ENCODE peak calls at places on chromosomes 4 and X, in nine cellular contexts. O, Z, U, B, T, V, G, W and K are unnamed samples.

GRCh38 chr4:176778491-176778890 is 14.2 kb downstream of the VEGFC start:
- DNase-seq in W (no peak), G (no peak), Z (no peak), T (no peak), O (peak; percentile 85), U (no peak), B (no peak), V (no peak), K (peak; percentile 74)

GRCh38 chr4:83109480-83110221 is 4.9 kb downstream of the PLAC8 start:
- DNase-seq in U (peak; percentile 71), G (peak; percentile 66), Z (peak; percentile 66), V (peak; percentile 91), W (no peak), O (peak; percentile 34), T (no peak), B (peak; percentile 34), K (peak; percentile 89)

GRCh38 chr4:29734785-29735184 is 985.4 kb upstream of the PCDH7 start:
- DNase-seq in T (no peak), W (no peak), G (no peak), O (no peak), Z (no peak), U (no peak), B (no peak), V (no peak), K (no peak)

GRCh38 chrX:124211312-124211942 is 121.0 kb upstream of the TEX13D start:
- DNase-seq in O (no peak), U (peak; percentile 37), T (peak; percentile 8), Z (no peak), G (no peak), B (peak; percentile 54), V (no peak), W (no peak), K (no peak)

GRCh38 chr4:7788687-7789425 is 150.8 kb downstream of the AFAP1 start:
- DNase-seq in Z (peak; percentile 80), T (no peak), V (peak; percentile 51), O (no peak), B (no peak), G (peak; percentile 71), U (no peak), W (no peak), K (no peak)

GRCh38 chr4:83115656-83116285 is 1.2 kb upstream of the PLAC8 start:
- DNase-seq in T (no peak), O (no peak), G (no peak), B (no peak), V (no peak), Z (no peak), U (no peak), W (no peak), K (no peak)

GRCh38 chr4:2862528-2862927 is 18.9 kb downstream of the ADD1 start:
- DNase-seq in V (no peak), B (no peak), T (peak; percentile 15), U (peak; percentile 66), G (no peak), W (no peak), Z (no peak), O (peak; percentile 60), K (peak; percentile 83)

GRCh38 chr4:140609548-140610425 is 41.0 kb upstream of the UCP1 start:
- DNase-seq in Z (no peak), U (peak; percentile 59), V (no peak), G (no peak), B (peak; percentile 34), W (no peak), O (peak; percentile 36), T (peak; percentile 41), K (peak; percentile 77)

GRCh38 chrX:153816821-153817220 is 13.5 kb downstream of the PDZD4 start:
- DNase-seq in Z (no peak), U (no peak), T (no peak), G (no peak), O (no peak), B (peak; percentile 11), W (no peak), V (peak; percentile 75), K (peak; percentile 84)

GRCh38 chr4:23775694-23776093 is 114.2 kb downstream of the PPARGC1A start:
- DNase-seq in T (no peak), Z (no peak), G (no peak), O (no peak), B (no peak), U (peak; percentile 20), W (no peak), V (no peak), K (peak; percentile 38)

GRCh38 chr4:173293663-173294062 is 40.5 kb downstream of the HMGB2 start:
- DNase-seq in O (no peak), Z (no peak), W (no peak), T (no peak), V (no peak), G (no peak), B (no peak), U (no peak), K (no peak)

GRCh38 chrX:37905436-37906147 is 58.2 kb upstream of the DYNLT3 start:
- DNase-seq in Z (no peak), G (peak; percentile 30), W (no peak), O (peak; percentile 75), V (no peak), B (no peak), T (no peak), U (peak; percentile 63), K (no peak)

GRCh38 chr4:17511041-17511949 is 595 bp downstream of the QDPR start:
- DNase-seq in B (peak; percentile 3), O (peak; percentile 45), W (peak; percentile 60), U (peak; percentile 64), G (peak; percentile 58), T (peak; percentile 15), V (peak; percentile 89), Z (peak; percentile 82), K (peak; percentile 81)

GRCh38 chrX:78333521-78333920 is 6.1 kb upstream of the CYSLTR1 start:
- DNase-seq in B (peak; percentile 29), G (no peak), O (no peak), T (no peak), V (no peak), U (no peak), Z (no peak), W (no peak), K (no peak)

GRCh38 chr4:19382993-19383392 is 868.7 kb upstream of the SLIT2 start:
- DNase-seq in V (no peak), T (no peak), G (no peak), B (no peak), Z (no peak), W (no peak), U (no peak), O (peak; percentile 49), K (no peak)

GRCh38 chrX:48958635-48959094 is 1.3 kb upstream of the OTUD5 start:
- DNase-seq in Z (no peak), T (no peak), W (peak; percentile 52), G (no peak), U (peak; percentile 65), B (no peak), O (peak; percentile 61), V (peak; percentile 83), K (no peak)

GRCh38 chr4:92334716-92335350 is 31.1 kb downstream of the GRID2 start:
- DNase-seq in T (no peak), O (peak; percentile 69), G (no peak), W (no peak), V (no peak), B (no peak), Z (no peak), U (peak; percentile 25), K (no peak)

GRCh38 chr4:128283071-128283470 is 4.5 kb downstream of the PGRMC2 start:
- DNase-seq in T (no peak), V (no peak), G (no peak), Z (no peak), W (no peak), O (no peak), B (no peak), U (no peak), K (no peak)
- H3K36me3 ChIP-seq in T (no peaks in the 10 kb centered on the region), V (peaks cover 4% of the 10 kb centered on the region), G (no peaks in the 10 kb centered on the region), Z (no peaks in the 10 kb centered on the region), W (no peaks in the 10 kb centered on the region), O (no peaks in the 10 kb centered on the region), B (no peaks in the 10 kb centered on the region), U (no peaks in the 10 kb centered on the region), K (peaks cover 9% of the 10 kb centered on the region)

DNA sequence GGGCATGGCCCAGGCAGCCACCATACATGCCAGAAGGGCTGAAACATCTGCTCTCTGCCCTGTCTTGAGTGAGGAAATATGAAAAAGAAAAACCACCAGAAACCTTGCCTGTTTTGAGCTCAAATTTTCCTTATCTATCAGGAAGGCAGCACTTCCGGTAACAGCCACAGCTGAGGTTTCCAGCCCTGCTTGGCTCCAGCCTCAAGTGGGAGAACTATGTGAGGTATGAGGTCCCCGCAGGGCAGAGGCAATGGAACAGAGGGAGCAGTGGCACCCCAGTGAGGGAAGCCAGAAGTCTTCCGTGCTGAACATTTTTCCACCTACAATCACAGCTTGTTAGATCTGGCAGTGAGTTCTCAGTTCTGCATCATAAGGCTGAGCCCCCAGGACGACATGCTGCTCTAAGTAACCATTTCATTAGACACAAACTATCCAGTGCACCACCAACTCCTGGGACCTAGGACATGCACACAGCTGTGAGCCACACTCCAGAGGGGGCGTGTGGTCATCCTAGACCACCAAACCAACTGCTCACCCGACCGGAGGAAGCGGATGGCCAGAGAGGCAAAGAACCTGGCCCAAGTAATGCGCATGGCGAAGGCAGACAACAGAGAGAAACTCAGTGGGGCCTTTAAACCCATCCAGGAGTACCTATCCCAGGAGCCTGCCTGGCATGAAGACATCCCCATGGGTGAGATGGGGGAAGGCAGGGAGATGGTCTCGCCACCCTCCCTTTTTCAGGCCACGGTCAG is 22.6 kb downstream of the WDR1 start:
- DNase-seq in Z (peak; percentile 71), O (peak; percentile 98), T (no peak), U (peak; percentile 71), B (no peak), G (no peak), V (no peak), W (no peak), K (peak; percentile 97)
- H3K36me3 ChIP-seq in Z (peaks cover 93% of the 10 kb centered on the region), O (peaks cover 59% of the 10 kb centered on the region), T (peaks cover 82% of the 10 kb centered on the region), U (no peaks in the 10 kb centered on the region), B (peaks cover 89% of the 10 kb centered on the region), G (no peaks in the 10 kb centered on the region), V (peaks cover 100% of the 10 kb centered on the region), W (no peaks in the 10 kb centered on the region), K (peaks cover 88% of the 10 kb centered on the region)

GRCh38 chr4:27728892-27729291 is 868.3 kb downstream of the STIM2 start:
- DNase-seq in U (no peak), V (no peak), W (no peak), Z (no peak), T (no peak), B (no peak), O (no peak), G (no peak), K (no peak)
- H3K36me3 ChIP-seq in U (no peaks in the 10 kb centered on the region), V (no peaks in the 10 kb centered on the region), W (no peaks in the 10 kb centered on the region), Z (no peaks in the 10 kb centered on the region), T (no peaks in the 10 kb centered on the region), B (no peaks in the 10 kb centered on the region), O (no peaks in the 10 kb centered on the region), G (no peaks in the 10 kb centered on the region), K (no peaks in the 10 kb centered on the region)

DNA sequence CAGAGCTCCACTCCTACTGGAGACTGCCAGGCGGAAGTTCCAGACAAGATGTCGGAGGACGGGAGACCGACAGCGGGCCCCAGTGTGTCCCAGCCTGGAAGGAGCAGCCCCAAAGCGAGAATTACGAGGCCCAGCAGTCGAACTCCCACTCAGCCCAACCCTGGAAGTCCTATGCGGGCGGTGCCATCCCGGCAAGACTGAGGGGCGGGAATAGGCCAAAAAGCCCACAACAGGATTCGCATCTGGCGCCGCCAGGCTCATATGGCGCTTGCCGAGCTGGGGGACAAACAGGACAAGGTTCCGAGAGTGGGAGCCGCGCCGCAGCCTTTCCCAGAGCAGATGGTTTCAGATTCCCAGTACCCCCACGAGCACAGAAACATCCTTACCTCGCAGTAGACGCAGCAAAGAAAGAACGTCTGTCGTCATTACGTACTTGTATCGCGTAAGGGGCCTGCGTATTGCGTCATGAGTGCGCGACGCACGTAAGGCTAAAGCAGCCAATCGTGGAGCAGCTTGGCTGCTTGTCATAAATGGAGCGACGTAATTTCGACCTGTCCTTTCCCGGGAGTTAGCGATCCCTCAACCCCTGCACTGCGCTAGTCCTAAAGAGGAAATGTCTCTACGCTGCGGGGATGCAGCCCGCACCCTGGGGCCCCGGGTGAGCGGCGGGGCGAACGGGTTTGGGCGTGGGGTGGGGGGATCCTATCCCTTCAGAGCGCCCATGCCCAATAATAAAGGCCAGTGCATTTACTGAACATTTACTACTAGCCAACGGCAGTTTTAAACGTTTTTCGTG is at the start of the genes LIAS and RPL9:
- DNase-seq in O (peak; percentile 99), B (peak; percentile 94), V (peak; percentile 92), W (peak; percentile 97), G (peak; percentile 94), U (peak; percentile 98), Z (peak; percentile 95), T (peak; percentile 99), K (peak; percentile 96)
- H3K36me3 ChIP-seq in O (peaks cover 6% of the 10 kb centered on the region), B (peaks cover 48% of the 10 kb centered on the region), V (peaks cover 70% of the 10 kb centered on the region), W (peaks cover 2% of the 10 kb centered on the region), G (peaks cover 7% of the 10 kb centered on the region), U (peaks cover 8% of the 10 kb centered on the region), Z (peaks cover 67% of the 10 kb centered on the region), T (peaks cover 54% of the 10 kb centered on the region), K (peaks cover 52% of the 10 kb centered on the region)